ENCODE peak calls at places on chromosomes 2 and 18, in five cellular contexts. T is WERI-Rb-1, R is esophagus squamous epithelium, W is heart right ventricle, I is PC-9. C is an unnamed sample. For H3K9me3, the result is how much of the 10 kb centered on the place peaks cover.

GRCh38 chr2:45067859-45068642 is 58.8 kb upstream of the SIX2 start:
- DNase-seq in T (peak), R (no peak), W (no peak), I (no peak), C (no peak)

GRCh38 chr2:218648473-218649100 is 10.8 kb downstream of the ZNF142 start:
- DNase-seq in T (peak), R (no peak), W (no peak), I (peak), C (no peak)

GRCh38 chr2:36572054-36572751 is 25.8 kb downstream of the FEZ2 start:
- DNase-seq in T (no peak), R (no peak), W (no peak), I (no peak), C (no peak)

GRCh38 chr2:109466674-109467575 is 146.8 kb downstream of the SEPTIN10 start:
- DNase-seq in T (no peak), R (no peak), W (no peak), I (peak), C (no peak)

GRCh38 chr2:152445791-152446201 is 110.8 kb downstream of the FMNL2 start:
- DNase-seq in T (no peak), R (no peak), W (no peak), I (no peak), C (no peak)

GRCh38 chr2:149119358-149119757 is 80.9 kb downstream of the LYPD6B start:
- DNase-seq in T (no peak), R (no peak), W (no peak), I (no peak), C (no peak)

GRCh38 chr2:23499419-23499818 is 114.4 kb downstream of the KLHL29 start:
- DNase-seq in T (no peak), R (no peak), W (no peak), I (no peak), C (no peak)

GRCh38 chr18:51009071-51009470 is 20.9 kb upstream of the SMAD4 start:
- DNase-seq in T (peak), R (no peak), W (no peak), I (no peak), C (no peak)

GRCh38 chr18:10122116-10122515 is 208.3 kb downstream of the VAPA start:
- DNase-seq in T (peak), R (no peak), W (no peak), I (no peak), C (no peak)

GRCh38 chr2:15955232-15955983 is 15.1 kb downstream of the MYCN start:
- DNase-seq in T (no peak), R (no peak), W (no peak), I (no peak), C (no peak)

GRCh38 chr2:120399889-120400240 is 53.9 kb downstream of the INHBB start:
- DNase-seq in T (no peak), R (no peak), W (no peak), I (no peak), C (no peak)

GRCh38 chr2:228853151-228853550 is 417.9 kb downstream of the PID1 start:
- DNase-seq in T (no peak), R (no peak), W (no peak), I (no peak), C (no peak)
- H3K9me3 ChIP-seq in T (under half), R (under half), W (under half), I (under half), C (under half)

DNA sequence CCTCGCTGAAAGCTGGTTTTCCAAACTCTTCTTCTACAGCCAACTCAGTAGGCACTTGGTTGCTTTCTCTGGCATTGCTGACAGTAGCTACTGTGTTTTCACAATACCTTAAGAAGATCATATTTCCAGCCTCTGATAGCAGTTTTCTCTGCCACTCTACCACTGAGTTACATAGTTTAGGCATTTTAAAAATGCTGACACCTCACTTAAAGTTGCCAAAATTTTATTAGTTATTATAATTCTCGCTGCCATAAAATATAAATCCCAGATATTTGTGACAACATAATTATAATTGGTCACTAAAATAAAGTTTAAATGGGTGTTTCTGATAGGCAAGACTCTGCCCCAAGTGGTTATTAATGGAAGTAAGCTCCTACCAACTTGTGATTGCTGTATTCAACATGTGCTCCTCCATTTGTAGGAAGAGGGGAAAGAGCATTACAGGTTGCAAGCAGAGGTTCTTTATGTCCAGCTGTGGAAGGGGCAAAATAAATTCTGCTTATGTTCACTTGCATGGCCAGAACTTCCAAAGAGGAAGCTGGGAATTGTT is 1202.8 kb downstream of the CNTNAP5 start:
- DNase-seq in T (no peak), R (no peak), W (no peak), I (no peak), C (no peak)
- H3K9me3 ChIP-seq in T (under half), R (under half), W (under half), I (under half), C (under half)

GRCh38 chr2:34936089-34936488 is 1337.0 kb upstream of the FAM98A start:
- DNase-seq in T (no peak), R (no peak), W (no peak), I (no peak), C (no peak)
- H3K9me3 ChIP-seq in T (under half), R (under half), W (under half), I (under half), C (under half)

GRCh38 chr18:35276276-35276675 is 13.8 kb downstream of the ZSCAN30 start:
- DNase-seq in T (no peak), R (no peak), W (no peak), I (no peak), C (no peak)

GRCh38 chr18:35282353-35282752 is 7.7 kb downstream of the ZSCAN30 start:
- DNase-seq in T (no peak), R (no peak), W (no peak), I (no peak), C (no peak)

GRCh38 chr18:35277633-35278032 is 12.4 kb downstream of the ZSCAN30 start:
- DNase-seq in T (no peak), R (no peak), W (no peak), I (no peak), C (no peak)

GRCh38 chr18:35278969-35279368 is 11.1 kb downstream of the ZSCAN30 start:
- DNase-seq in T (no peak), R (no peak), W (no peak), I (no peak), C (no peak)

GRCh38 chr18:35278085-35278484 is 11.9 kb downstream of the ZSCAN30 start:
- DNase-seq in T (no peak), R (no peak), W (no peak), I (no peak), C (no peak)
- H3K9me3 ChIP-seq in T (under half), R (under half), W (under half), I (under half), C (under half)

GRCh38 chr18:61655630-61656029 is 237.2 kb downstream of the RNF152 start:
- DNase-seq in T (no peak), R (no peak), W (no peak), I (no peak), C (no peak)
- H3K9me3 ChIP-seq in T (under half), R (under half), W (under half), I (under half), C (under half)

GRCh38 chr2:3325458-3326181 is 52.0 kb downstream of the EIPR1 start:
- DNase-seq in T (no peak), R (no peak), W (no peak), I (no peak), C (no peak)
- H3K9me3 ChIP-seq in T (under half), R (under half), W (under half), I (under half), C (under half)

DNA sequence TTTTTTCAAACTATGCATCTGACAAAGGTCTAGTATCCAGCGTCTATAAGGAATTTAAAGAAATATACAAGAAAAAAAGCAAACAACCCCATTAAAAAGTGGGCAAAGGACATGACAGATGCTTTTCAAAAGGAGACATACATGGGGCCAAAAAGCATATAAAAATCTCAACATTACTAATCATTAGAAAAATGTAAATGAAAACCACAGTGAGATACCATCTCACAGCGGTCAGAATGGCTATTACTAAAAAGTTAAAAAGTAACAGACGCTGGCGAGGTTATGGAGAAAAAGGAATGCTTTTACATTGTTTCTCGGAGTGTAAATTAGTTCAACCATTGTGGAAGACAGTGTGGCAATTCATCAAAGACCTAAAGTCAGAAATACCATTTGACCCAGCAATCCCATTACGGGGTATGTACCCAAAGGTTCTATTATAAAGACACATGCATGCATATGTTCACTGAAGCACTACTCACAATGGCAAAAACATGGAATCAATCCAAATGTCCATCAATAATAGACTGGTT is 643.1 kb upstream of the LRRTM1 start:
- DNase-seq in T (no peak), R (no peak), W (no peak), I (no peak), C (no peak)
- H3K9me3 ChIP-seq in T (under half), R (under half), W (under half), I (under half), C (under half)

DNA sequence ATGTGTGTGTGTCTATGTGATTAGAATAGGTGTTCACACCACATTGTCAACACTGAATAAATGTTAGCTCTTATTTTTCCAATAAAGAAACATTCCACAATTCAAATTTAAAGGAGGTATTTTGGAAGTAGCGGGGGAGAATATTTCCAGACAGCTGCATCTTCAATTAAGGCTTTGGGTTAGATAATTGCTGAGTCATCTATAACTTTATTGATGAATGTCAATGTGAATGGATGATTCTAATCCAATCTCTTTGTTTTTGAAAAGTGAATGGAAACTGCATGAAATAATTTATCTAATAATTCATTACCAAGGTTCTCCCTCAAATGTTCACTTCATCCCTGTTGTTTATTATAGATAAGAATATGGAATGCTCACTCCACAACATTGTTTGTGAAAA is 625.2 kb downstream of the IRS1 start:
- DNase-seq in T (no peak), R (no peak), W (no peak), I (no peak), C (no peak)
- H3K9me3 ChIP-seq in T (under half), R (under half), W (under half), I (under half), C (under half)